ENCODE peak calls at places on chromosomes 12 and 14, in six cellular contexts. T, Y, Q, I, M and G are unnamed samples.
A peak's percentile ranks its signal among the peaks of the same experiment; 100 is the strongest.

GRCh38 chr12:106135075-106135474 is 3.7 kb downstream of the NUAK1 start:
- DNase-seq in I (no peak), M (no peak), T (peak; percentile 34), Y (no peak), Q (no peak), G (no peak)

GRCh38 chr14:101109981-101110728 is 206.6 kb upstream of the RTL1 start:
- DNase-seq in Y (peak; percentile 37), I (no peak), M (no peak), T (no peak), Q (no peak), G (no peak)

GRCh38 chr12:82027612-82028011 is 268.5 kb upstream of the PPFIA2 start:
- DNase-seq in Y (no peak), M (no peak), Q (no peak), T (no peak), I (no peak), G (no peak)

GRCh38 chr12:130925616-130926015 is 28.1 kb upstream of the ADGRD1 start:
- DNase-seq in Y (no peak), T (no peak), Q (no peak), M (no peak), I (no peak), G (no peak)

GRCh38 chr12:131910302-131911110 is 16.1 kb downstream of the ULK1 start:
- DNase-seq in Q (no peak), Y (peak; percentile 68), I (no peak), M (peak; percentile 11), T (no peak), G (peak; percentile 28)

GRCh38 chr12:6752181-6752930 is 585 bp downstream of the MLF2 start:
- DNase-seq in Y (no peak), I (no peak), Q (peak; percentile 57), M (no peak), T (peak; percentile 79), G (peak; percentile 55)

GRCh38 chr12:120950807-120951206 is 27.5 kb upstream of the HNF1A start:
- DNase-seq in M (no peak), Q (no peak), I (no peak), Y (no peak), T (no peak), G (no peak)

GRCh38 chr12:96356831-96357230 is 43.4 kb downstream of the CDK17 start:
- DNase-seq in Q (no peak), Y (no peak), I (no peak), T (no peak), M (no peak), G (no peak)

GRCh38 chr14:20988717-20989116 is 1.1 kb upstream of the METTL17 start:
- DNase-seq in M (no peak), Y (no peak), I (no peak), Q (no peak), T (no peak), G (no peak)

GRCh38 chr12:75636607-75637006 is 125.2 kb upstream of the KRR1 start:
- DNase-seq in T (no peak), Q (no peak), I (no peak), M (no peak), Y (no peak), G (no peak)

GRCh38 chr12:109723311-109723791 is 9.7 kb downstream of the FAM222A start:
- DNase-seq in M (peak; percentile 81), Q (no peak), I (no peak), Y (peak; percentile 92), T (no peak), G (no peak)

GRCh38 chr14:25086081-25086480 is 36.1 kb upstream of the STXBP6 start:
- DNase-seq in Y (no peak), Q (no peak), I (no peak), T (no peak), M (no peak), G (no peak)

GRCh38 chr14:88189040-88189839 is 133.8 kb downstream of the KCNK10 start:
- DNase-seq in I (peak; percentile 65), T (peak; percentile 87), M (peak; percentile 93), Y (no peak), Q (no peak), G (peak; percentile 86)

GRCh38 chr12:56645201-56645716 is 525 bp downstream of the ATP5F1B start:
- DNase-seq in Y (no peak), I (no peak), Q (no peak), M (no peak), T (peak; percentile 46), G (no peak)

GRCh38 chr14:67524152-67524963 is 8.7 kb upstream of the PLEKHH1 start:
- DNase-seq in I (no peak), Q (no peak), Y (no peak), M (no peak), T (no peak), G (peak; percentile 56)

GRCh38 chr12:50282581-50283229 is 615 bp downstream of the LIMA1 start:
- DNase-seq in Q (no peak), Y (no peak), M (peak; percentile 32), T (no peak), I (no peak), G (no peak)

GRCh38 chr14:104721704-104722431 is 2.2 kb upstream of the ADSS1 start:
- DNase-seq in I (no peak), M (no peak), Q (no peak), Y (no peak), T (no peak), G (no peak)

GRCh38 chr14:95838862-95839261 is 37.8 kb upstream of the TUNAR start:
- DNase-seq in Q (no peak), T (no peak), Y (no peak), M (no peak), I (no peak), G (no peak)

GRCh38 chr14:104708606-104709268 is 15.3 kb upstream of the ADSS1 start:
- DNase-seq in Y (no peak), Q (peak; percentile 66), M (peak; percentile 74), T (peak; percentile 87), I (no peak), G (peak; percentile 81)

GRCh38 chr12:123474493-123475255 is 16.7 kb downstream of the SNRNP35 start:
- DNase-seq in Y (no peak), M (no peak), I (no peak), T (no peak), Q (no peak), G (no peak)

DNA sequence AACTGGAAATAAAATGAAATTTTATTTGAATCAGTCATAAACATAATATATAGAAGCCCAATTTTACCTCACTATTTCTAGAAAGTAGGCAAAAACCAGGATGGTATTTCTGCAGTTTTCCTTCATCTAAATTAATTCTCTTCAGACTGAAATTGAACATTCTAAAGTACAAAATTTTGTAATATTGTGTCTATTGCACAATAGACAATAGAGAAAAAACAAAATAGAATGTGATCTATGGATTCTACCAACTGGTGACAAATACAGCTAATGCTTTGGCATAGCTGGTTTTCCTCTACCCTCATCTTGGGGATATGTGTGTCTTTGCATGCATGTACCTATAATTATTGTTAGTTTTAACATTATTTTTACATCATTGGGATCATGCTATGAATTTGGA is 8.5 kb upstream of the PTPRR start:
- DNase-seq in M (no peak), T (no peak), I (no peak), Y (no peak), Q (no peak), G (no peak)
- H3K4me3 ChIP-seq in M (no peak overlapping the region), T (no peak overlapping the region), I (no peak overlapping the region), Y (no peak overlapping the region), Q (no peak overlapping the region), G (no peak overlapping the region)

GRCh38 chr14:49971156-49972141 is 78.6 kb downstream of the ARF6 start:
- DNase-seq in M (no peak), I (no peak), Y (no peak), Q (peak; percentile 82), T (no peak), G (peak; percentile 31)
- H3K4me1 ChIP-seq in M (peaks cover 48% of the 10 kb centered on the region), I (peaks cover 76% of the 10 kb centered on the region), Y (peaks cover 19% of the 10 kb centered on the region), Q (peaks cover 69% of the 10 kb centered on the region), T (peaks cover 14% of the 10 kb centered on the region), G (peaks cover 30% of the 10 kb centered on the region)

DNA sequence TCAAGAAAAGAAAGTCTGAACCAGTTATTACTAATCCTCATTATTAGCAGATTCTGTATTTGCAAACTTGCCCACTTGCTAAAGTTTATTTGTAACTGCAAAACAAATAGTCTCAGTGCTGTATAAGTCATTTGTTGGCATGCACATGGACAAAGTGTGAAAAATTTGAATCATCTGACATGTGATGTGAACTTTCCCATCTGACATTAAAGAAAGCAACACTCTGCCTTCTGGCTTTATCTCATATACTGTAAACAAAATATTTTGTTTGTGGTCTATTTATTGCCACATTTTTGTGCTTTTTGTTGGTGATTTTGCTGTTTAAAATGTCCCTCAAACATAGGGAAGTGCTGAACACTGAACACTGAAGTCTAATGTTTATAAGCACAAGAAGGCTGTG is 513.8 kb downstream of the RPL10L start:
- DNase-seq in I (no peak), Y (no peak), M (no peak), Q (no peak), T (no peak), G (no peak)
- H3K9me3 ChIP-seq in I (no peaks in the 10 kb centered on the region), Y (no peaks in the 10 kb centered on the region), M (no peaks in the 10 kb centered on the region), Q (no peaks in the 10 kb centered on the region), T (no peaks in the 10 kb centered on the region), G (peaks cover 29% of the 10 kb centered on the region)

DNA sequence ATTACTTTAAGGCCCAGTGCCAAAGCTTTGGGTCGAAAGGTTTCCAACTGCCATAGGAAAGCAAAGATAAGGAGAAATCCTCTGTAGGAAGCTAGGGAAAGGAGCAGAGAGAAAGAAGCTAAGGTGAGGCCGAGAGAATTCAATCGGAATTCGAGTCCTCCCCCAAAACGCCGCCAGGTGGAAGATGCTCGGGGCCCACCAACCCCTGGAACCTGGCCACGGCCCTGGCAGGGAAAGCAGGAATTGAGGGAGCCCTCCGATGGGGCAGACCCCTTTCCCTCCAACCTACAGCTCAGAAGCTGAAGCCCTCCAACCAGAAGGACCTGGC is 498 bp downstream of the GMFB start:
- DNase-seq in Y (no peak), T (no peak), M (no peak), I (no peak), Q (no peak), G (no peak)
- H3K4me3 ChIP-seq in Y (peak overlapping the region; percentile 86), T (peak overlapping the region; percentile 68), M (peak overlapping the region; percentile 96), I (peak overlapping the region; percentile 94), Q (peak overlapping the region; percentile 7), G (peak overlapping the region; percentile 97)

GRCh38 chr12:51369581-51369980 is 21.6 kb downstream of the GALNT6 start:
- DNase-seq in Q (peak; percentile 51), M (no peak), I (no peak), T (no peak), Y (no peak), G (no peak)
- H3K4me1 ChIP-seq in Q (peaks cover 33% of the 10 kb centered on the region), M (peaks cover 11% of the 10 kb centered on the region), I (peaks cover 10% of the 10 kb centered on the region), T (peaks cover 25% of the 10 kb centered on the region), Y (no peaks in the 10 kb centered on the region), G (no peaks in the 10 kb centered on the region)

GRCh38 chr14:42322486-42323284 is 716.0 kb downstream of the LRFN5 start:
- DNase-seq in M (no peak), Y (no peak), Q (no peak), T (no peak), I (no peak), G (no peak)

GRCh38 chr14:42316746-42317145 is 710.1 kb downstream of the LRFN5 start:
- DNase-seq in I (no peak), Y (no peak), M (no peak), T (no peak), Q (no peak), G (peak; percentile 90)
- H3K9me3 ChIP-seq in I (peaks cover 4% of the 10 kb centered on the region), Y (no peaks in the 10 kb centered on the region), M (no peaks in the 10 kb centered on the region), T (peaks cover 10% of the 10 kb centered on the region), Q (no peaks in the 10 kb centered on the region), G (no peaks in the 10 kb centered on the region)

GRCh38 chr14:61456720-61457119 is 135.3 kb downstream of the PRKCH start:
- DNase-seq in T (peak; percentile 85), I (no peak), Q (peak; percentile 83), Y (peak; percentile 68), M (peak; percentile 85), G (peak; percentile 88)
- H3K4me3 ChIP-seq in T (no peak overlapping the region), I (no peak overlapping the region), Q (no peak overlapping the region), Y (no peak overlapping the region), M (no peak overlapping the region), G (no peak overlapping the region)

GRCh38 chr14:68975667-68976066 is 3.4 kb downstream of the ACTN1 start:
- DNase-seq in T (no peak), Q (no peak), M (no peak), I (no peak), Y (no peak), G (no peak)
- H3K4me1 ChIP-seq in T (peaks cover 16% of the 10 kb centered on the region), Q (peaks cover 42% of the 10 kb centered on the region), M (peaks cover 52% of the 10 kb centered on the region), I (peaks cover 25% of the 10 kb centered on the region), Y (no peaks in the 10 kb centered on the region), G (peaks cover 14% of the 10 kb centered on the region)